ENCODE peak calls at places on chromosome 20, in four cellular contexts. One of them, this sample, is unnamed.
A peak's percentile ranks its signal among the peaks of the same experiment; 100 is the strongest.

GRCh38 chr20:35773154-35773751 is 1.4 kb downstream of the PHF20 start:
- DNase-seq in cardiac muscle cell: peak; percentile 52
- DNase-seq in neuronal stem cell: no peak
- DNase-seq in HFF-Myc: no peak
- DNase-seq in this sample: no peak

GRCh38 chr20:63700199-63701050 is 4.0 kb downstream of the TNFRSF6B start:
- DNase-seq in cardiac muscle cell: no peak
- DNase-seq in neuronal stem cell: no peak
- DNase-seq in HFF-Myc: no peak
- DNase-seq in this sample: no peak

GRCh38 chr20:44495802-44496481 is 20.3 kb downstream of the TTPAL start:
- DNase-seq in cardiac muscle cell: peak; percentile 58
- DNase-seq in neuronal stem cell: no peak
- DNase-seq in HFF-Myc: peak; percentile 94
- DNase-seq in this sample: peak; percentile 94

GRCh38 chr20:46720776-46721425 is 11.5 kb downstream of the SLC2A10 start:
- DNase-seq in cardiac muscle cell: no peak
- DNase-seq in neuronal stem cell: no peak
- DNase-seq in HFF-Myc: no peak
- DNase-seq in this sample: no peak

GRCh38 chr20:44586289-44586911 is 4.0 kb downstream of the PKIG start:
- DNase-seq in cardiac muscle cell: no peak
- DNase-seq in neuronal stem cell: no peak
- DNase-seq in HFF-Myc: no peak
- DNase-seq in this sample: no peak

GRCh38 chr20:11200423-11200822 is 526.6 kb upstream of the JAG1 start:
- DNase-seq in cardiac muscle cell: no peak
- DNase-seq in neuronal stem cell: no peak
- DNase-seq in HFF-Myc: no peak
- DNase-seq in this sample: no peak

GRCh38 chr20:49646126-49646525 is 67.6 kb downstream of the B4GALT5 start:
- DNase-seq in cardiac muscle cell: no peak
- DNase-seq in neuronal stem cell: no peak
- DNase-seq in HFF-Myc: no peak
- DNase-seq in this sample: no peak

GRCh38 chr20:8509809-8510208 is 377.7 kb downstream of the PLCB1 start:
- DNase-seq in cardiac muscle cell: peak; percentile 64
- DNase-seq in neuronal stem cell: no peak
- DNase-seq in HFF-Myc: no peak
- DNase-seq in this sample: no peak

GRCh38 chr20:51387125-51387865 is 155.2 kb downstream of the NFATC2 start:
- DNase-seq in cardiac muscle cell: no peak
- DNase-seq in neuronal stem cell: no peak
- DNase-seq in HFF-Myc: no peak
- DNase-seq in this sample: no peak

GRCh38 chr20:36543187-36544133 is 2.1 kb downstream of the MYL9 start:
- DNase-seq in cardiac muscle cell: peak; percentile 73
- DNase-seq in neuronal stem cell: no peak
- DNase-seq in HFF-Myc: no peak
- DNase-seq in this sample: no peak

GRCh38 chr20:33910529-33911327 is 83.0 kb upstream of the RALY start:
- DNase-seq in cardiac muscle cell: no peak
- DNase-seq in neuronal stem cell: no peak
- DNase-seq in HFF-Myc: no peak
- DNase-seq in this sample: no peak

GRCh38 chr20:45892828-45893500 is 1.8 kb downstream of the CTSA start:
- DNase-seq in cardiac muscle cell: no peak
- DNase-seq in neuronal stem cell: no peak
- DNase-seq in HFF-Myc: no peak
- DNase-seq in this sample: no peak

GRCh38 chr20:44601801-44602204 is 19.4 kb downstream of the PKIG start:
- DNase-seq in cardiac muscle cell: peak; percentile 85
- DNase-seq in neuronal stem cell: no peak
- DNase-seq in HFF-Myc: no peak
- DNase-seq in this sample: no peak

GRCh38 chr20:41392871-41393704 is 26.5 kb upstream of the EMILIN3 start:
- DNase-seq in cardiac muscle cell: peak; percentile 53
- DNase-seq in neuronal stem cell: no peak
- DNase-seq in HFF-Myc: no peak
- DNase-seq in this sample: no peak

GRCh38 chr20:50635014-50635557 is 56.3 kb downstream of the RIPOR3 start:
- DNase-seq in cardiac muscle cell: no peak
- DNase-seq in neuronal stem cell: no peak
- DNase-seq in HFF-Myc: no peak
- DNase-seq in this sample: no peak

GRCh38 chr20:43023836-43024235 is 165.9 kb downstream of the PTPRT start:
- DNase-seq in cardiac muscle cell: no peak
- DNase-seq in neuronal stem cell: no peak
- DNase-seq in HFF-Myc: no peak
- DNase-seq in this sample: no peak

GRCh38 chr20:45828589-45828988 is 1.5 kb upstream of the TNNC2 start:
- DNase-seq in cardiac muscle cell: no peak
- DNase-seq in neuronal stem cell: no peak
- DNase-seq in HFF-Myc: no peak
- DNase-seq in this sample: no peak

GRCh38 chr20:16301981-16302380 is 271.3 kb downstream of the KIF16B start:
- DNase-seq in cardiac muscle cell: no peak
- DNase-seq in neuronal stem cell: no peak
- DNase-seq in HFF-Myc: no peak
- DNase-seq in this sample: no peak

GRCh38 chr20:47801079-47801478 is 15.8 kb upstream of the SULF2 start:
- DNase-seq in cardiac muscle cell: no peak
- DNase-seq in neuronal stem cell: no peak
- DNase-seq in HFF-Myc: no peak
- DNase-seq in this sample: no peak

GRCh38 chr20:45432294-45432693 is 16.4 kb downstream of the PIGT start:
- DNase-seq in cardiac muscle cell: no peak
- DNase-seq in neuronal stem cell: no peak
- DNase-seq in HFF-Myc: no peak
- DNase-seq in this sample: no peak

GRCh38 chr20:17681741-17682102 is 320 bp downstream of the RRBP1 start:
- DNase-seq in cardiac muscle cell: no peak
- DNase-seq in neuronal stem cell: no peak
- DNase-seq in HFF-Myc: no peak
- DNase-seq in this sample: no peak
- H3K4me3 ChIP-seq in cardiac muscle cell: peak overlapping the region; percentile 89
- H3K4me3 ChIP-seq in neuronal stem cell: peak overlapping the region; percentile 71
- H3K4me3 ChIP-seq in HFF-Myc: peak overlapping the region; percentile 83
- H3K4me3 ChIP-seq in this sample: peak overlapping the region; percentile 67

DNA sequence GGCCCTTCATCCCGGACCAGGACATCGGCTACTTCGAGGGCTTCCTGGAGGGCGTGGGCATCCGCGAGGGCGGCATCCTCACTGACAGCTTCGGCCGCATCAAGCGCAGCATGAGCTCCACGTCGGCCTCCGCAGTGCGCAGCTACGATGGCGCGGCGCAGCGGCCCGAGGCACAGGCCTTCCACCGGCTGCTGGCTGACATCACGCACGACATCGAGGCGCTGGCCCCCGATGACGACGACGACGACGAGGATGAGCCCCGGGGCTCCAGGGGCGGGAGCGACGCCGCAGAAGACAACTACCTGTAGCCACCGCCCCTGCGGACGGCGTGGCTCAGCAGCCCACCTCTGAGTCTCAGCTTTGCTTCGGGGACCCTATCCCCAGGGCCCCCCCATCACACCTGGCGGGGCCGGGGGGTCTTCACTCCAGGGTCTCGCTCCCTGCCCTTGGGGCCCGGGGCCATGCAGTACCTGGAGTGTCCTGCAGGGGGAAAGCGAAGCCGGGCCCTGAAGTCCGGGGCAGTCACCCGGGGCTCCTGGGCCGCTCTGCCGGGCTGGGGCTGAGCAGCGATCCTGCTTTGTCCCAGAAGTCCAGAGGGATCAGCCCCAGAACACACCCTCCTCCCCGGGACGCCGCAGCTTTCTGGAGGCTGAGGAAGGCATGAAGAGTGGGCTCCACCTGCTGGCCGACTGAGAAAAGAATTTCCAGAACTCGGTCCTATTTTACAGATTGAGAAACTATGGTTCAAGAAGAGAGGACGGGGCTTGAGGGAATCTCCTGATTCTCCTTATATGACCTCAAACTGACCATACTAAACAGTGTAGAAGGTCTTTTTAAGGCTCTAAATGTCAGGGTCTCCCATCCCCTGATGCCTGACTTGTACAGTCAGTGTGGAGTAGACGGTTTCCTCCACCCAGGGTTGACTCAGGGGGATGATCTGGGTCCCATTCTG is 20.8 kb upstream of the HCK start:
- DNase-seq in cardiac muscle cell: peak; percentile 88
- DNase-seq in neuronal stem cell: peak; percentile 84
- DNase-seq in HFF-Myc: peak; percentile 52
- DNase-seq in this sample: peak; percentile 16
- H3K4me3 ChIP-seq in cardiac muscle cell: peak overlapping the region; percentile 14
- H3K4me3 ChIP-seq in neuronal stem cell: no peak overlapping the region
- H3K4me3 ChIP-seq in HFF-Myc: no peak overlapping the region
- H3K4me3 ChIP-seq in this sample: peak overlapping the region; percentile 24

GRCh38 chr20:62387993-62388635 is 1.2 kb downstream of the RPS21 start:
- DNase-seq in cardiac muscle cell: no peak
- DNase-seq in neuronal stem cell: no peak
- DNase-seq in HFF-Myc: no peak
- DNase-seq in this sample: no peak
- H3K4me3 ChIP-seq in cardiac muscle cell: peak overlapping the region; percentile 75
- H3K4me3 ChIP-seq in neuronal stem cell: peak overlapping the region; percentile 95
- H3K4me3 ChIP-seq in HFF-Myc: peak overlapping the region; percentile 95
- H3K4me3 ChIP-seq in this sample: peak overlapping the region; percentile 99

GRCh38 chr20:14332796-14333345 is 4.5 kb downstream of the FLRT3 start:
- DNase-seq in cardiac muscle cell: no peak
- DNase-seq in neuronal stem cell: no peak
- DNase-seq in HFF-Myc: no peak
- DNase-seq in this sample: no peak
- H3K4me3 ChIP-seq in cardiac muscle cell: no peak overlapping the region
- H3K4me3 ChIP-seq in neuronal stem cell: peak overlapping the region; percentile 60
- H3K4me3 ChIP-seq in HFF-Myc: no peak overlapping the region
- H3K4me3 ChIP-seq in this sample: peak overlapping the region; percentile 86

GRCh38 chr20:57475388-57476072 is 49.4 kb downstream of the CTCFL start:
- DNase-seq in cardiac muscle cell: no peak
- DNase-seq in neuronal stem cell: no peak
- DNase-seq in HFF-Myc: no peak
- DNase-seq in this sample: no peak

GRCh38 chr20:57474816-57475215 is 50.1 kb downstream of the CTCFL start:
- DNase-seq in cardiac muscle cell: no peak
- DNase-seq in neuronal stem cell: no peak
- DNase-seq in HFF-Myc: no peak
- DNase-seq in this sample: no peak

GRCh38 chr20:57471496-57472210 is 53.3 kb downstream of the CTCFL start:
- DNase-seq in cardiac muscle cell: no peak
- DNase-seq in neuronal stem cell: no peak
- DNase-seq in HFF-Myc: no peak
- DNase-seq in this sample: no peak

GRCh38 chr20:57474191-57474590 is 50.7 kb downstream of the CTCFL start:
- DNase-seq in cardiac muscle cell: no peak
- DNase-seq in neuronal stem cell: no peak
- DNase-seq in HFF-Myc: no peak
- DNase-seq in this sample: no peak

GRCh38 chr20:57473246-57474042 is 51.5 kb downstream of the CTCFL start:
- DNase-seq in cardiac muscle cell: peak; percentile 34
- DNase-seq in neuronal stem cell: no peak
- DNase-seq in HFF-Myc: no peak
- DNase-seq in this sample: no peak
- H3K4me3 ChIP-seq in cardiac muscle cell: no peak overlapping the region
- H3K4me3 ChIP-seq in neuronal stem cell: peak overlapping the region; percentile 18
- H3K4me3 ChIP-seq in HFF-Myc: no peak overlapping the region
- H3K4me3 ChIP-seq in this sample: no peak overlapping the region